ENCODE peak calls at places on chromosome 10, in seven cellular contexts. One of them, this sample, is unnamed.

GRCh38 chr10:97024181-97025073 is 161.3 kb downstream of the SLIT1 start:
- DNase-seq in kidney epithelial cell: peak; percentile 75
- DNase-seq in Calu3: peak; percentile 42
- DNase-seq in CD8-positive, alpha-beta T cell: no peak
- DNase-seq in ACHN: peak; percentile 72
- DNase-seq in mesendoderm: no peak
- DNase-seq in activated CD4-positive, alpha-beta T cell treated with anti-CD3 and anti-CD28 coated beads, Interleukin-2, amount 50 U/mL, for 1 hour: no peak
- DNase-seq in this sample: peak; percentile 5

GRCh38 chr10:58451490-58451889 is 61.2 kb upstream of the BICC1 start:
- DNase-seq in kidney epithelial cell: no peak
- DNase-seq in mesendoderm: no peak
- DNase-seq in ACHN: peak; percentile 39
- DNase-seq in CD8-positive, alpha-beta T cell: no peak
- DNase-seq in Calu3: no peak
- DNase-seq in activated CD4-positive, alpha-beta T cell treated with anti-CD3 and anti-CD28 coated beads, Interleukin-2, amount 50 U/mL, for 1 hour: no peak
- DNase-seq in this sample: no peak

GRCh38 chr10:66837335-66837734 is 88.5 kb upstream of the LRRTM3 start:
- DNase-seq in Calu3: no peak
- DNase-seq in ACHN: peak; percentile 53
- DNase-seq in kidney epithelial cell: no peak
- DNase-seq in mesendoderm: no peak
- DNase-seq in activated CD4-positive, alpha-beta T cell treated with anti-CD3 and anti-CD28 coated beads, Interleukin-2, amount 50 U/mL, for 1 hour: no peak
- DNase-seq in CD8-positive, alpha-beta T cell: no peak
- DNase-seq in this sample: no peak

GRCh38 chr10:11863353-11864105 is 40.4 kb downstream of the PROSER2 start:
- DNase-seq in kidney epithelial cell: no peak
- DNase-seq in mesendoderm: no peak
- DNase-seq in Calu3: no peak
- DNase-seq in ACHN: no peak
- DNase-seq in activated CD4-positive, alpha-beta T cell treated with anti-CD3 and anti-CD28 coated beads, Interleukin-2, amount 50 U/mL, for 1 hour: peak; percentile 34
- DNase-seq in CD8-positive, alpha-beta T cell: peak; percentile 13
- DNase-seq in this sample: no peak

GRCh38 chr10:103616705-103617361 is 123.3 kb downstream of the NEURL1 start:
- DNase-seq in Calu3: no peak
- DNase-seq in ACHN: no peak
- DNase-seq in activated CD4-positive, alpha-beta T cell treated with anti-CD3 and anti-CD28 coated beads, Interleukin-2, amount 50 U/mL, for 1 hour: no peak
- DNase-seq in kidney epithelial cell: no peak
- DNase-seq in CD8-positive, alpha-beta T cell: no peak
- DNase-seq in mesendoderm: no peak
- DNase-seq in this sample: no peak

GRCh38 chr10:12499587-12499986 is 150.2 kb downstream of the CAMK1D start:
- DNase-seq in ACHN: no peak
- DNase-seq in activated CD4-positive, alpha-beta T cell treated with anti-CD3 and anti-CD28 coated beads, Interleukin-2, amount 50 U/mL, for 1 hour: no peak
- DNase-seq in kidney epithelial cell: no peak
- DNase-seq in mesendoderm: no peak
- DNase-seq in Calu3: no peak
- DNase-seq in CD8-positive, alpha-beta T cell: no peak
- DNase-seq in this sample: no peak

GRCh38 chr10:13758761-13759160 is 172.0 kb downstream of the PRPF18 start:
- DNase-seq in CD8-positive, alpha-beta T cell: no peak
- DNase-seq in Calu3: no peak
- DNase-seq in activated CD4-positive, alpha-beta T cell treated with anti-CD3 and anti-CD28 coated beads, Interleukin-2, amount 50 U/mL, for 1 hour: no peak
- DNase-seq in ACHN: no peak
- DNase-seq in mesendoderm: no peak
- DNase-seq in kidney epithelial cell: no peak
- DNase-seq in this sample: no peak

GRCh38 chr10:12566161-12567115 is 217.1 kb downstream of the CAMK1D start:
- DNase-seq in ACHN: no peak
- DNase-seq in mesendoderm: no peak
- DNase-seq in CD8-positive, alpha-beta T cell: no peak
- DNase-seq in activated CD4-positive, alpha-beta T cell treated with anti-CD3 and anti-CD28 coated beads, Interleukin-2, amount 50 U/mL, for 1 hour: no peak
- DNase-seq in kidney epithelial cell: no peak
- DNase-seq in Calu3: no peak
- DNase-seq in this sample: no peak